ENCODE peak calls at places on chromosomes 16 and 17, in four cellular contexts. U is stomach, Z is breast epithelium, M is prostate gland. C is an unnamed sample.

GRCh38 chr17:2071421-2072281 is 16.7 kb downstream of the HIC1 start:
- DNase-seq in U (no peak), Z (no peak), M (no peak), C (no peak)

GRCh38 chr16:526181-527014 is 1.1 kb upstream of the CAPN15 start:
- DNase-seq in U (peak), Z (peak), M (no peak), C (no peak)

GRCh38 chr17:83099570-83100181 is 20.3 kb downstream of the METRNL start:
- DNase-seq in U (peak), Z (no peak), M (no peak), C (no peak)

GRCh38 chr16:63323722-63324121 is 1287.5 kb upstream of the CDH8 start:
- DNase-seq in U (no peak), Z (no peak), M (no peak), C (no peak)

GRCh38 chr17:62704381-62704971 is 77.0 kb downstream of the MRC2 start:
- DNase-seq in U (peak), Z (peak), M (peak), C (no peak)

GRCh38 chr16:88276591-88276990 is 106.2 kb upstream of the ZNF469 start:
- DNase-seq in U (no peak), Z (no peak), M (no peak), C (no peak)

GRCh38 chr17:81371910-81372760 is 23.1 kb upstream of the BAHCC1 start:
- DNase-seq in U (no peak), Z (no peak), M (no peak), C (no peak)

GRCh38 chr16:72797606-72798005 is 250.3 kb downstream of the ZFHX3 start:
- DNase-seq in U (no peak), Z (no peak), M (no peak), C (no peak)

GRCh38 chr17:20191066-20191465 is 181.9 kb downstream of the SPECC1 start:
- DNase-seq in U (no peak), Z (no peak), M (no peak), C (no peak)

GRCh38 chr17:78174332-78174869 is 6.0 kb downstream of the SYNGR2 start:
- DNase-seq in U (peak), Z (peak), M (peak), C (no peak)

GRCh38 chr17:10059684-10060211 is 138.7 kb downstream of the GAS7 start:
- DNase-seq in U (no peak), Z (no peak), M (no peak), C (no peak)

GRCh38 chr16:1497014-1497598 is 3.9 kb downstream of the TELO2 start:
- DNase-seq in U (no peak), Z (no peak), M (no peak), C (no peak)

GRCh38 chr16:57795431-57795878 is 6.8 kb downstream of the KIFC3 start:
- DNase-seq in U (peak), Z (peak), M (peak), C (peak)

GRCh38 chr16:31416371-31416770 is 11.8 kb downstream of the COX6A2 start:
- DNase-seq in U (no peak), Z (no peak), M (no peak), C (no peak)

GRCh38 chr16:48978501-48978900 is 303.1 kb downstream of the CBLN1 start:
- DNase-seq in U (no peak), Z (no peak), M (no peak), C (no peak)

GRCh38 chr16:4333308-4333638 is 17.4 kb downstream of the GLIS2 start:
- DNase-seq in U (no peak), Z (no peak), M (no peak), C (no peak)

GRCh38 chr17:30547778-30548177 is 70.6 kb downstream of the GOSR1 start:
- DNase-seq in U (no peak), Z (no peak), M (no peak), C (no peak)

GRCh38 chr16:71337631-71338030 is 20.9 kb upstream of the CALB2 start:
- DNase-seq in U (no peak), Z (no peak), M (no peak), C (no peak)

GRCh38 chr16:50473375-50473945 is 74.7 kb upstream of the NKD1 start:
- DNase-seq in U (no peak), Z (no peak), M (no peak), C (no peak)

GRCh38 chr16:68416057-68417046 is 32.0 kb downstream of the SMPD3 start:
- DNase-seq in U (peak), Z (peak), M (peak), C (no peak)

GRCh38 chr17:81523139-81524062 is 4.8 kb upstream of the FSCN2 start:
- DNase-seq in U (peak), Z (no peak), M (no peak), C (no peak)

GRCh38 chr17:49021095-49021767 is 24.0 kb downstream of the IGF2BP1 start:
- DNase-seq in U (no peak), Z (no peak), M (no peak), C (no peak)

GRCh38 chr16:26826500-26826899 is 240.2 kb upstream of the C16orf82 start:
- DNase-seq in U (no peak), Z (no peak), M (no peak), C (no peak)

GRCh38 chr16:49608095-49608494 is 234.5 kb downstream of the C16orf78 start:
- DNase-seq in U (no peak), Z (no peak), M (no peak), C (no peak)

GRCh38 chr16:24689128-24689527 is 40.3 kb upstream of the TNRC6A start:
- DNase-seq in U (no peak), Z (no peak), M (no peak), C (no peak)

GRCh38 chr16:57335361-57335760 is 23.2 kb upstream of the CCL22 start:
- DNase-seq in U (no peak), Z (no peak), M (no peak), C (no peak)

GRCh38 chr16:52499061-52499460 is 47.9 kb downstream of the TOX3 start:
- DNase-seq in U (no peak), Z (no peak), M (no peak), C (no peak)

GRCh38 chr16:87317766-87318121 is 552 bp upstream of the C16orf95 start:
- DNase-seq in U (peak), Z (peak), M (no peak), C (no peak)

GRCh38 chr16:4454618-4455017 is 19.8 kb downstream of the NMRAL1 start:
- DNase-seq in U (no peak), Z (no peak), M (no peak), C (no peak)

GRCh38 chr16:57304169-57305061 is 19.9 kb upstream of the PLLP start:
- DNase-seq in U (peak), Z (peak), M (no peak), C (peak)

GRCh38 chr17:3727041-3727440 is 3.3 kb downstream of the HASPIN start:
- DNase-seq in U (no peak), Z (no peak), M (no peak), C (no peak)

GRCh38 chr17:58587713-58588117 is 73.3 kb upstream of the MTMR4 start:
- DNase-seq in U (peak), Z (no peak), M (peak), C (peak)

GRCh38 chr16:89506113-89506504 is 2.1 kb upstream of the SPG7 start:
- DNase-seq in U (peak), Z (no peak), M (no peak), C (no peak)

GRCh38 chr16:10664720-10665126 is 30.0 kb downstream of the TEKT5 start:
- DNase-seq in U (no peak), Z (no peak), M (no peak), C (no peak)

GRCh38 chr16:30075503-30076275 is at the start of gene PPP4C:
- DNase-seq in U (peak), Z (peak), M (peak), C (no peak)

GRCh38 chr16:8865145-8865882 is 3.5 kb downstream of the CARHSP1 start:
- DNase-seq in U (no peak), Z (no peak), M (no peak), C (no peak)
- TF ChIP-seq POLR2AphosphoS5 in U (no peak), Z (no peak), M (no peak), C (no peak)

GRCh38 chr17:44350733-44351226 is 5.7 kb downstream of the GRN start:
- DNase-seq in U (peak), Z (no peak), M (peak), C (no peak)

GRCh38 chr17:44353656-44354331 is 8.7 kb downstream of the GRN start:
- DNase-seq in U (peak), Z (no peak), M (no peak), C (no peak)

GRCh38 chr17:44351464-44351863 is 6.4 kb downstream of the GRN start:
- DNase-seq in U (no peak), Z (no peak), M (no peak), C (no peak)

GRCh38 chr17:44352922-44353655 is 8.0 kb downstream of the GRN start:
- DNase-seq in U (no peak), Z (no peak), M (no peak), C (no peak)

DNA sequence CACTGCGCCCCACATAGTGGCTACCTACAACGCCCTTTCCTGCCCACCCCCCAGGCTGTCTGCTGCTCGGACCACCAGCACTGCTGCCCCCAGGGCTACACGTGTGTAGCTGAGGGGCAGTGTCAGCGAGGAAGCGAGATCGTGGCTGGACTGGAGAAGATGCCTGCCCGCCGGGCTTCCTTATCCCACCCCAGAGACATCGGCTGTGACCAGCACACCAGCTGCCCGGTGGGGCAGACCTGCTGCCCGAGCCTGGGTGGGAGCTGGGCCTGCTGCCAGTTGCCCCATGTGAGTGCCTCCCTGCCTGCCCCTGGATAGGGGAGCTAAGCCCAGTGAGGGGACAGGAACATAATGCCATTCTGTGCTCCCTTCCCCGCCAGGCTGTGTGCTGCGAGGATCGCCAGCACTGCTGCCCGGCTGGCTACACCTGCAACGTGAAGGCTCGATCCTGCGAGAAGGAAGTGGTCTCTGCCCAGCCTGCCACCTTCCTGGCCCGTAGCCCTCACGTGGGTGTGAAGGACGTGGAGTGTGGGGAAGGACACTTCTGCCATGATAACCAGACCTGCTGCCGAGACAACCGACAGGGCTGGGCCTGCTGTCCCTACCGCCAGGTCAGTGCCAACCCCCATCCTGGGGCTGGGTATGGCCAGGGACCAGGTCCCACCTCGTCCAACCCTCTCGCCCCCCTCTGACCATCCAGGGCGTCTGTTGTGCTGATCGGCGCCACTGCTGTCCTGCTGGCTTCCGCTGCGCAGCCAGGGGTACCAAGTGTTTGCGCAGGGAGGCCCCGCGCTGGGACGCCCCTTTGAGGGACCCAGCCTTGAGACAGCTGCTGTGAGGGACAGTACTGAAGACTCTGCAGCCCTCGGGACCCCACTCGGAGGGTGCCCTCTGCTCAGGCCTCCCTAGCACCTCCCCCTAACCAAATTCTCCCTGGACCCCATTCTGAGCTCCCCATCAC is 7.1 kb downstream of the GRN start:
- DNase-seq in U (no peak), Z (no peak), M (no peak), C (no peak)
- TF ChIP-seq POLR2AphosphoS5 in U (no peak), Z (no peak), M (no peak), C (no peak)

GRCh38 chr17:45319239-45319703 is 2.5 kb upstream of the MAP3K14 start:
- DNase-seq in U (no peak), Z (no peak), M (peak), C (peak)
- TF ChIP-seq POLR2AphosphoS5 in U (no peak), Z (no peak), M (peak), C (no peak)

DNA sequence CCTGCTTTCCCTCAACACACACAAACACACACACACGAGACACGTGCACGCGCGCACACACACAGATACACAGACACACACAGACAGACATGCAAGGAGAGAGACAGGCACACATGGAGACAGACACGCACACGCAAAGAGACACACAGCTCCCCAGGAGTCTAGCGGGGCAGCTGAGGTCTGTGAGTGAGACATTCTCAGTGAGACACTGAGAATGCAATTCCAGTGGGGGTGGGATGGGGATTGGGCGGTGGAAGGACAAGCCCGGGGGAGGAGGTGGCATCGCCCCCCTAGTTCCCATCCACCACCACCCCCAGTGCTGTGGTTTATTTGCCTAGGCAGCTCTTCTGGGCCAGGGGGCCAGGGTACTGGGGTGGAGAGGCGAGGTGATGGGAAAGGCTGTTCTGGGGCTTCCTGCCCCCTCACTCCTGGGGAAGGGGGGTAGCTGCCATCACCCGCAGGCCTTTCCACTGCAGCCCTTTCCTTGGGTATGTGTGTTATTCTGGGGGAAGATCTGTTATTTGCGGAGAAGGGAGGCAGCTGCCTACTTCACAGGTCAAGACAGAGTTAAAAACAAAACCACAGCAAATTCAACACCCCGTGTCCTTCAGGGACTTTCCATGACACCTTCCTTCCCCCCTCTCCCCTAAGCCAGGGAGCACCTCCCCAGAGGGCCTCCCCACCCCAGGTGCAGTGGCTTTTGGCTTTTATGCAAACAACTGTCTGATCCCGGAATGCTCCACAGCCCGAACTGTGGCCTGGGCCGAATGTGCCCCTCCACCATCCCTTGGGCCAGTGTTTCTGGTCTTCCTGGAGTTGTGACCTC is 18.0 kb downstream of the GRB7 start:
- DNase-seq in U (no peak), Z (no peak), M (no peak), C (no peak)
- TF ChIP-seq POLR2AphosphoS5 in U (no peak), Z (no peak), M (no peak), C (no peak)

DNA sequence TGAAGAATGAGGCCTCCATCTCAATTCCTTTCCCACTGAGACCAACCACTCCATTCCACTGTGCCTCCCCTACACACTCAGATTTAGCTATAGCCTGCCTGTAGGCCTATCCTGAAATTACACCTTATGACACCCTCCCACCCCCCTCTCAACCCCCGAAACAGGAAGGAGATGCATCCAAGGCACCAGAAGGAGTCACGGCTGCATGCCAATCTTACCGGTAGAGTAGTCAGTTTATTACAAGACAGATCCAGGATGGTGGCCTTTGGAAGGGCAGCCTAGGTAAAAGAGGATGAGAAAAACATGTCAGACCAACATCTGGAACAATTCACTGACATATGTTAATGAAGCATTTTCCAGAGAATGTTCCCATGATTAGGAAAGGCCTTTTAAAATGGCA is 2.6 kb downstream of the LRRC59 start:
- DNase-seq in U (no peak), Z (no peak), M (no peak), C (no peak)
- TF ChIP-seq POLR2AphosphoS5 in U (no peak), Z (no peak), M (no peak), C (no peak)

DNA sequence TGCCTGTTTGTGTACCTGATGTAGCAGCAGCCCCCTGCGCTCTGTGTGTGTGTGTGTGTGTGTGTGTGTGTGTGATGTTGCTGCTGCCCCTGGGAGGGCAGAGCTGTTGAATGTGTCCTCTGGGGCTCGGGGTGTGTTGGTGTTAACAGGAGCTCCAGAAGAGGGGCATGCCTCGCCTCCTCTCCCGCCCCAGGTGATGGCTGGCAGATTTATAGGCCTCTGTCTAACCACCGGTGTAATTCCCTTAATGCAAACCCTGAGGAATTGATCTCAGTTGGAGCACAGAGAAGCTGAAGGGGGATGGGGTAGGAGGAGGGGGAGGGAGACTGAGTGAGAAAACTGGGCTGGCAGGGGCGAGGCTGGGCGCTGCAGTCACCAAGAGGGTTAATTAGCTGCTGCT is 10.0 kb downstream of the CACNA1G start:
- DNase-seq in U (no peak), Z (no peak), M (no peak), C (no peak)
- TF ChIP-seq POLR2AphosphoS5 in U (no peak), Z (no peak), M (no peak), C (no peak)

GRCh38 chr17:42288078-42288984 is at the start of gene STAT5A:
- DNase-seq in U (peak), Z (peak), M (peak), C (no peak)
- TF ChIP-seq POLR2AphosphoS5 in U (peak), Z (peak), M (peak), C (no peak)

GRCh38 chr16:53821487-53821886 is 117.5 kb downstream of the FTO start:
- DNase-seq in U (no peak), Z (no peak), M (no peak), C (no peak)

GRCh38 chr16:53816211-53816610 is 112.3 kb downstream of the FTO start:
- DNase-seq in U (no peak), Z (peak), M (no peak), C (no peak)

GRCh38 chr16:53817117-53817516 is 113.2 kb downstream of the FTO start:
- DNase-seq in U (no peak), Z (no peak), M (no peak), C (peak)

GRCh38 chr16:53814791-53815190 is 110.8 kb downstream of the FTO start:
- DNase-seq in U (no peak), Z (no peak), M (no peak), C (no peak)

DNA sequence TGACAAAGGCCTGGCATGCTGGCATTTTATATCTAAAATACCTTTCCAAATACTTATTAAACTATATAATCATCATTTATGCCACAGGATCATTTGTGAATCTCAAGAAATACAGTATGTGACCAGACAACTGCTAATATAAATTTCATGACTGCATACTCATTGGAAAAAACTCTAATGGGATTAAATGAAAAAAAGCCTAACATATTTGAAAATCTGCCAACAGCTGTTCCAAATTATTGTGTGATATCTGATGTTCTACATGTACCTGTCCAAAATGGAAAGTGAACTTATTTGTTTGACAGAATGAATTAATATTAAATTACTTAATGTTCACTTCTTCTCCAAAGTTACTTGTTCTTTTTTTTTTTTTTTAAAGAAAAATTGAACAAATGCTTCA is 113.9 kb downstream of the FTO start:
- DNase-seq in U (no peak), Z (no peak), M (no peak), C (no peak)
- TF ChIP-seq POLR2AphosphoS5 in U (no peak), Z (no peak), M (no peak), C (no peak)

C was measured in Panc1.